ENCODE peak calls at places on chromosome X, in ten cellular contexts. One of them, this sample, is unnamed.

GRCh38 chrX:53088136-53088974 is 5.6 kb upstream of the KANTR start:
- DNase-seq in endodermal cell: peak; percentile 92
- DNase-seq in heart left ventricle: peak; percentile 87
- DNase-seq in astrocyte: peak; percentile 76
- DNase-seq in left ventricle myocardium inferior: peak; percentile 79
- DNase-seq in thyroid gland: peak; percentile 86
- DNase-seq in stomach: peak; percentile 84
- DNase-seq in cardiac muscle cell: peak; percentile 90
- DNase-seq in HCT116: no peak
- DNase-seq in breast epithelium: peak; percentile 78
- DNase-seq in this sample: peak; percentile 78

GRCh38 chrX:101931494-101932248 is at the start of gene ZMAT1:
- DNase-seq in HCT116: peak; percentile 77
- DNase-seq in heart left ventricle: peak; percentile 96
- DNase-seq in endodermal cell: peak; percentile 94
- DNase-seq in thyroid gland: peak; percentile 93
- DNase-seq in left ventricle myocardium inferior: peak; percentile 94
- DNase-seq in cardiac muscle cell: peak; percentile 76
- DNase-seq in stomach: peak; percentile 91
- DNase-seq in astrocyte: peak; percentile 47
- DNase-seq in breast epithelium: peak; percentile 87
- DNase-seq in this sample: peak; percentile 93

GRCh38 chrX:70452143-70452733 is 7.6 kb downstream of the DLG3 start:
- DNase-seq in HCT116: peak; percentile 18
- DNase-seq in breast epithelium: peak; percentile 55
- DNase-seq in heart left ventricle: peak; percentile 48
- DNase-seq in left ventricle myocardium inferior: peak; percentile 37
- DNase-seq in stomach: peak; percentile 64
- DNase-seq in cardiac muscle cell: peak; percentile 58
- DNase-seq in endodermal cell: peak; percentile 83
- DNase-seq in astrocyte: no peak
- DNase-seq in thyroid gland: peak; percentile 55
- DNase-seq in this sample: peak; percentile 42

GRCh38 chrX:132615396-132616131 is 126.7 kb upstream of the MBNL3 start:
- DNase-seq in heart left ventricle: no peak
- DNase-seq in endodermal cell: peak; percentile 84
- DNase-seq in stomach: peak; percentile 48
- DNase-seq in left ventricle myocardium inferior: no peak
- DNase-seq in HCT116: peak; percentile 29
- DNase-seq in breast epithelium: no peak
- DNase-seq in cardiac muscle cell: peak; percentile 58
- DNase-seq in astrocyte: peak; percentile 8
- DNase-seq in thyroid gland: peak; percentile 41
- DNase-seq in this sample: no peak

GRCh38 chrX:2714551-2714950 is 23.5 kb downstream of the CD99 start:
- DNase-seq in left ventricle myocardium inferior: no peak
- DNase-seq in breast epithelium: no peak
- DNase-seq in HCT116: no peak
- DNase-seq in astrocyte: no peak
- DNase-seq in heart left ventricle: no peak
- DNase-seq in stomach: no peak
- DNase-seq in cardiac muscle cell: no peak
- DNase-seq in endodermal cell: no peak
- DNase-seq in thyroid gland: no peak
- DNase-seq in this sample: no peak

GRCh38 chrX:23931149-23931604 is 23.4 kb downstream of the CXorf58 start:
- DNase-seq in endodermal cell: no peak
- DNase-seq in cardiac muscle cell: no peak
- DNase-seq in breast epithelium: no peak
- DNase-seq in HCT116: no peak
- DNase-seq in stomach: no peak
- DNase-seq in left ventricle myocardium inferior: no peak
- DNase-seq in astrocyte: no peak
- DNase-seq in heart left ventricle: no peak
- DNase-seq in thyroid gland: no peak
- DNase-seq in this sample: no peak

GRCh38 chrX:110162131-110162530 is 155.8 kb downstream of the AMMECR1 start:
- DNase-seq in HCT116: no peak
- DNase-seq in heart left ventricle: no peak
- DNase-seq in stomach: no peak
- DNase-seq in thyroid gland: no peak
- DNase-seq in endodermal cell: peak; percentile 11
- DNase-seq in left ventricle myocardium inferior: no peak
- DNase-seq in astrocyte: no peak
- DNase-seq in cardiac muscle cell: no peak
- DNase-seq in breast epithelium: no peak
- DNase-seq in this sample: no peak

GRCh38 chrX:141760761-141761160 is 62.2 kb upstream of the SPANXD start:
- DNase-seq in cardiac muscle cell: no peak
- DNase-seq in endodermal cell: no peak
- DNase-seq in left ventricle myocardium inferior: no peak
- DNase-seq in breast epithelium: no peak
- DNase-seq in astrocyte: peak; percentile 32
- DNase-seq in heart left ventricle: no peak
- DNase-seq in stomach: no peak
- DNase-seq in thyroid gland: no peak
- DNase-seq in HCT116: no peak
- DNase-seq in this sample: no peak

GRCh38 chrX:12950851-12951589 is 23.9 kb upstream of the TMSB4X start:
- DNase-seq in cardiac muscle cell: peak; percentile 29
- DNase-seq in thyroid gland: no peak
- DNase-seq in heart left ventricle: no peak
- DNase-seq in HCT116: no peak
- DNase-seq in left ventricle myocardium inferior: no peak
- DNase-seq in stomach: peak; percentile 39
- DNase-seq in endodermal cell: peak; percentile 93
- DNase-seq in astrocyte: no peak
- DNase-seq in breast epithelium: no peak
- DNase-seq in this sample: no peak

GRCh38 chrX:100973411-100973810 is 3.9 kb downstream of the ARL13A start:
- DNase-seq in cardiac muscle cell: peak; percentile 10
- DNase-seq in endodermal cell: no peak
- DNase-seq in astrocyte: peak; percentile 50
- DNase-seq in HCT116: no peak
- DNase-seq in thyroid gland: no peak
- DNase-seq in left ventricle myocardium inferior: no peak
- DNase-seq in breast epithelium: no peak
- DNase-seq in stomach: no peak
- DNase-seq in heart left ventricle: no peak
- DNase-seq in this sample: no peak

GRCh38 chrX:74372272-74372671 is 49.0 kb upstream of the SLC16A2 start:
- DNase-seq in HCT116: no peak
- DNase-seq in endodermal cell: no peak
- DNase-seq in cardiac muscle cell: no peak
- DNase-seq in heart left ventricle: no peak
- DNase-seq in astrocyte: no peak
- DNase-seq in stomach: no peak
- DNase-seq in thyroid gland: no peak
- DNase-seq in left ventricle myocardium inferior: no peak
- DNase-seq in breast epithelium: no peak
- DNase-seq in this sample: no peak

GRCh38 chrX:77698242-77698641 is 87.8 kb downstream of the ATRX start:
- DNase-seq in cardiac muscle cell: no peak
- DNase-seq in astrocyte: no peak
- DNase-seq in endodermal cell: no peak
- DNase-seq in heart left ventricle: no peak
- DNase-seq in stomach: no peak
- DNase-seq in thyroid gland: no peak
- DNase-seq in HCT116: no peak
- DNase-seq in breast epithelium: no peak
- DNase-seq in left ventricle myocardium inferior: no peak
- DNase-seq in this sample: no peak

GRCh38 chrX:12777670-12778069 is 13.5 kb upstream of the PRPS2 start:
- DNase-seq in stomach: no peak
- DNase-seq in HCT116: no peak
- DNase-seq in breast epithelium: no peak
- DNase-seq in cardiac muscle cell: no peak
- DNase-seq in left ventricle myocardium inferior: no peak
- DNase-seq in heart left ventricle: no peak
- DNase-seq in endodermal cell: no peak
- DNase-seq in astrocyte: no peak
- DNase-seq in thyroid gland: no peak
- DNase-seq in this sample: no peak

GRCh38 chrX:76183289-76184057 is 10.6 kb downstream of the PBDC1 start:
- DNase-seq in astrocyte: peak; percentile 56
- DNase-seq in thyroid gland: no peak
- DNase-seq in HCT116: no peak
- DNase-seq in breast epithelium: no peak
- DNase-seq in left ventricle myocardium inferior: no peak
- DNase-seq in stomach: no peak
- DNase-seq in cardiac muscle cell: peak; percentile 67
- DNase-seq in endodermal cell: no peak
- DNase-seq in heart left ventricle: no peak
- DNase-seq in this sample: no peak

DNA sequence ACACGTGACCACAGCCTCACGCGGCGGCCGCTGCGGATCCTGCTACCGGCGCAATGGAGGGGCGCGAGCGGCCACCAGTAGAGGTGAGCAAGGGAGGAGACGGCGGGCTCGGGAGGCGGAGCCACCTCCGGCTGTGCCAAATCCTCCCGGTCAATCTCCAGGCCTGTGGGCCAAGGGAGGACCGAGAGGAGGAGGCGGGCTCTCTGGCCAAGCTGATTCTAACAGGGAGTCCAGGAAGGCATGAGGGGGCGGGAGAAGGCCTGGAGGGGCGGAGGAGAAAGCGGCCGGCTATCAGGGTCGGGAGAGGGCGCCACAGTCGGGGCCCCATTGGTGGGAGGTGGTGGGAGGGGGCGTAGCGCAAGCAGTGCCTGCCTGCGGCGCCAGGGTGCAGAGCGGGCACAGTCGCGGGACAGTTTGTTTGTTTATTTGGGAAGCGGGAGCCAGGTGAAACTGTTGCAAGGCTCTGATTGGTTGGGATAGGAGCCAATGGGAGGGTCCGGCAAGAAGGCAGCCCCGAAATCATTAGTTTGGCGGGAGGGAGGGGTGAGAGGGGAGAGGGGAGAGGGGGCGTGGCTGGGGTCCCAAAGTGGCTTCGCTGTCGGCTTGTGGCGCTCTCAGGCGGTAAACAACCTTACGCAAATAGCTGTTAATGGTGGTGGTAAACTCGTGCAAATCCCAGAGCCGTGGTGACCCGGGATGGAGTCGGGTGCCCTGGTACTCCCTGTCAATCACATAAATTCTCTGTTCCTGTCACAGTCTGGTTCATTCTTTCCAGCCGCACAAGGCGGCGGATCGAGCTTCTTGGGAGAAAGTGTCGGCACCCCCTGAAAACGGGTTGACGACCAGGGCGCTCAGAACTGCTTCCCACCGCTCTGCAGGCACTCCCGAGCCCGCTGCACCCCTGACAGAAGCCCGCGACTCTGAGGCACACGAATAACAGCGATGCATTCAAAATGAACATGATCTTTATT is at the start of gene IRS4:
- DNase-seq in HCT116: no peak
- DNase-seq in endodermal cell: peak; percentile 98
- DNase-seq in stomach: no peak
- DNase-seq in astrocyte: no peak
- DNase-seq in cardiac muscle cell: peak; percentile 27
- DNase-seq in left ventricle myocardium inferior: no peak
- DNase-seq in breast epithelium: no peak
- DNase-seq in heart left ventricle: no peak
- DNase-seq in thyroid gland: peak; percentile 82
- DNase-seq in this sample: peak; percentile 37
- H3K27ac ChIP-seq in HCT116: no peak within 1 kb of the TSS
- H3K27ac ChIP-seq in endodermal cell: no peak within 1 kb of the TSS
- H3K27ac ChIP-seq in stomach: no peak within 1 kb of the TSS
- H3K27ac ChIP-seq in astrocyte: no peak within 1 kb of the TSS
- H3K27ac ChIP-seq in cardiac muscle cell: no peak within 1 kb of the TSS
- H3K27ac ChIP-seq in left ventricle myocardium inferior: no peak within 1 kb of the TSS
- H3K27ac ChIP-seq in breast epithelium: no peak within 1 kb of the TSS
- H3K27ac ChIP-seq in heart left ventricle: no peak within 1 kb of the TSS
- H3K27ac ChIP-seq in thyroid gland: peak within 1 kb of the TSS; percentile 58
- H3K27ac ChIP-seq in this sample: no peak within 1 kb of the TSS

DNA sequence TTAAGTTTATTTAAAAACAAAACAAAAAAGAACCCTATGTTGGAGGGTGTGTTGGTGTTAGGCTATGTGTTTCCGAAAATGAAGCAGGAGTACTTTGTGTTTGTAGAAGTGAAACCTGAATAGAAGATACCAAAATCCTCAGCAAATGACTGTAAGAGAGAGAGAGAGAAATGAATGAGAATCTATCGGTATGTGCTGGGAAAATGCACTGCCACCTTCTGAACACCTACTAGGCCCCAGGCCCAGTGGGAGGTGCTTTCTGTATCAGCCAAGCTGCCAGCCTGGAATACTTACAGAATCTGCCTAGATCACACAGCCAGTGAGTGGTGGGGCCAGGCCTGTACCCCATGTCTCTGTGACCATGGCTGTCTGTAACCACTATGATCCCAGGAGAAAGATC is 14.9 kb upstream of the PIM2 start:
- DNase-seq in thyroid gland: no peak
- DNase-seq in heart left ventricle: no peak
- DNase-seq in cardiac muscle cell: no peak
- DNase-seq in stomach: no peak
- DNase-seq in astrocyte: no peak
- DNase-seq in HCT116: no peak
- DNase-seq in endodermal cell: no peak
- DNase-seq in breast epithelium: no peak
- DNase-seq in left ventricle myocardium inferior: no peak
- DNase-seq in this sample: no peak
- H3K4me1 ChIP-seq in thyroid gland: no peaks in the 10 kb centered on the region
- H3K4me1 ChIP-seq in heart left ventricle: peaks cover 6% of the 10 kb centered on the region
- H3K4me1 ChIP-seq in cardiac muscle cell: no peaks in the 10 kb centered on the region
- H3K4me1 ChIP-seq in stomach: no peaks in the 10 kb centered on the region
- H3K4me1 ChIP-seq in astrocyte: peaks cover 12% of the 10 kb centered on the region
- H3K4me1 ChIP-seq in HCT116: no peaks in the 10 kb centered on the region
- H3K4me1 ChIP-seq in endodermal cell: peaks cover 3% of the 10 kb centered on the region
- H3K4me1 ChIP-seq in breast epithelium: no peaks in the 10 kb centered on the region
- H3K4me1 ChIP-seq in left ventricle myocardium inferior: peaks cover 14% of the 10 kb centered on the region
- H3K4me1 ChIP-seq in this sample: peaks cover 4% of the 10 kb centered on the region

DNA sequence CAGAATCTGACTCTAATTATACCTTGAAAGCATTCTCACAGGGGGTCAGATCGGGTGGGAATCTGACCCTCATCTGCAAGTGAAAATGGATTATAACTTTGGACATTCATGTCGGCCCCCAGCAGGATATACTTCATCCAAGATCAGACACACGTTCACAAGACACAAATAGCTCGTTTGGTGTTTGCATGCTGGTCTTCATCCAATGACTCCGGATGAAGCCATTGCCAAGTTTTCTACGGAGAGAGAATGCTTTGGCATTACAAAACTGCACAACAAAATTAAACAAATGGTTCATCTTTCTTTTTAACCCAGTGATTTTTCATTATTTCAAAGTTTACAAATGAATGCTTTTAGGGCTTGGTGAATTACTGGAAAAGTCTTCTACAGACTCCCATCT is 105.5 kb downstream of the MID1 start:
- DNase-seq in breast epithelium: no peak
- DNase-seq in cardiac muscle cell: peak; percentile 48
- DNase-seq in stomach: no peak
- DNase-seq in HCT116: no peak
- DNase-seq in thyroid gland: no peak
- DNase-seq in astrocyte: no peak
- DNase-seq in heart left ventricle: no peak
- DNase-seq in left ventricle myocardium inferior: no peak
- DNase-seq in endodermal cell: no peak
- DNase-seq in this sample: no peak
- H3K27me3 ChIP-seq in breast epithelium: no peaks in the 10 kb centered on the region
- H3K27me3 ChIP-seq in cardiac muscle cell: no peaks in the 10 kb centered on the region
- H3K27me3 ChIP-seq in stomach: no peaks in the 10 kb centered on the region
- H3K27me3 ChIP-seq in HCT116: no peaks in the 10 kb centered on the region
- H3K27me3 ChIP-seq in thyroid gland: no peaks in the 10 kb centered on the region
- H3K27me3 ChIP-seq in astrocyte: no peaks in the 10 kb centered on the region
- H3K27me3 ChIP-seq in heart left ventricle: no peaks in the 10 kb centered on the region
- H3K27me3 ChIP-seq in left ventricle myocardium inferior: no peaks in the 10 kb centered on the region
- H3K27me3 ChIP-seq in endodermal cell: no peaks in the 10 kb centered on the region
- H3K27me3 ChIP-seq in this sample: no peaks in the 10 kb centered on the region

GRCh38 chrX:31190221-31190975 is 118.6 kb upstream of the FTHL17 start:
- DNase-seq in stomach: no peak
- DNase-seq in thyroid gland: no peak
- DNase-seq in HCT116: no peak
- DNase-seq in breast epithelium: no peak
- DNase-seq in heart left ventricle: no peak
- DNase-seq in left ventricle myocardium inferior: no peak
- DNase-seq in cardiac muscle cell: peak; percentile 32
- DNase-seq in endodermal cell: no peak
- DNase-seq in astrocyte: no peak
- DNase-seq in this sample: no peak
- H3K27ac ChIP-seq in stomach: no peak overlapping the region
- H3K27ac ChIP-seq in thyroid gland: no peak overlapping the region
- H3K27ac ChIP-seq in HCT116: no peak overlapping the region
- H3K27ac ChIP-seq in breast epithelium: no peak overlapping the region
- H3K27ac ChIP-seq in heart left ventricle: no peak overlapping the region
- H3K27ac ChIP-seq in left ventricle myocardium inferior: peak overlapping the region; percentile 36
- H3K27ac ChIP-seq in cardiac muscle cell: no peak overlapping the region
- H3K27ac ChIP-seq in endodermal cell: no peak overlapping the region
- H3K27ac ChIP-seq in astrocyte: no peak overlapping the region
- H3K27ac ChIP-seq in this sample: no peak overlapping the region